ENCODE peak calls at places on chromosome 3, in ten cellular contexts. One of them, this sample, is unnamed.
A peak's percentile ranks its signal among the peaks of the same experiment; 100 is the strongest.

GRCh38 chr3:12444582-12445468 is 39.5 kb upstream of the TSEN2 start:
- DNase-seq in GM10248: no peak
- DNase-seq in stimulated activated CD8-positive, alpha-beta memory T cell treated with anti-CD3 and anti-CD28 coated beads, Interleukin-12 subunit alpha, Interleukin-12 subunit beta, amount 100 ng/mL, for 1 hour: no peak
- DNase-seq in lower lobe of right lung: no peak
- DNase-seq in right atrium auricular region: no peak
- DNase-seq in T-helper 1 cell: no peak
- DNase-seq in NCI-H1092: no peak
- DNase-seq in cardiac muscle cell: peak; percentile 67
- DNase-seq in foreskin fibroblast: peak; percentile 50
- DNase-seq in GM04504: no peak
- DNase-seq in this sample: no peak

GRCh38 chr3:126365351-126366274 is 8.4 kb upstream of the KLF15 start:
- DNase-seq in foreskin fibroblast: no peak
- DNase-seq in lower lobe of right lung: peak; percentile 25
- DNase-seq in NCI-H1092: no peak
- DNase-seq in GM04504: no peak
- DNase-seq in T-helper 1 cell: no peak
- DNase-seq in cardiac muscle cell: no peak
- DNase-seq in right atrium auricular region: no peak
- DNase-seq in GM10248: no peak
- DNase-seq in stimulated activated CD8-positive, alpha-beta memory T cell treated with anti-CD3 and anti-CD28 coated beads, Interleukin-12 subunit alpha, Interleukin-12 subunit beta, amount 100 ng/mL, for 1 hour: no peak
- DNase-seq in this sample: no peak

GRCh38 chr3:141399200-141399599 is 30.9 kb downstream of the ZBTB38 start:
- DNase-seq in foreskin fibroblast: no peak
- DNase-seq in lower lobe of right lung: no peak
- DNase-seq in GM04504: no peak
- DNase-seq in stimulated activated CD8-positive, alpha-beta memory T cell treated with anti-CD3 and anti-CD28 coated beads, Interleukin-12 subunit alpha, Interleukin-12 subunit beta, amount 100 ng/mL, for 1 hour: no peak
- DNase-seq in NCI-H1092: no peak
- DNase-seq in T-helper 1 cell: no peak
- DNase-seq in cardiac muscle cell: no peak
- DNase-seq in GM10248: no peak
- DNase-seq in right atrium auricular region: no peak
- DNase-seq in this sample: no peak

GRCh38 chr3:159026510-159026909 is 224.7 kb downstream of the MFSD1 start:
- DNase-seq in GM10248: no peak
- DNase-seq in right atrium auricular region: no peak
- DNase-seq in GM04504: no peak
- DNase-seq in T-helper 1 cell: no peak
- DNase-seq in stimulated activated CD8-positive, alpha-beta memory T cell treated with anti-CD3 and anti-CD28 coated beads, Interleukin-12 subunit alpha, Interleukin-12 subunit beta, amount 100 ng/mL, for 1 hour: no peak
- DNase-seq in cardiac muscle cell: no peak
- DNase-seq in foreskin fibroblast: no peak
- DNase-seq in NCI-H1092: no peak
- DNase-seq in lower lobe of right lung: no peak
- DNase-seq in this sample: no peak

GRCh38 chr3:88203537-88204143 is 53.9 kb downstream of the C3orf38 start:
- DNase-seq in GM10248: peak; percentile 51
- DNase-seq in T-helper 1 cell: peak; percentile 28
- DNase-seq in foreskin fibroblast: peak; percentile 89
- DNase-seq in cardiac muscle cell: peak; percentile 79
- DNase-seq in GM04504: peak; percentile 28
- DNase-seq in lower lobe of right lung: no peak
- DNase-seq in NCI-H1092: peak; percentile 38
- DNase-seq in right atrium auricular region: peak; percentile 77
- DNase-seq in stimulated activated CD8-positive, alpha-beta memory T cell treated with anti-CD3 and anti-CD28 coated beads, Interleukin-12 subunit alpha, Interleukin-12 subunit beta, amount 100 ng/mL, for 1 hour: peak; percentile 21
- DNase-seq in this sample: peak; percentile 1

GRCh38 chr3:40679289-40679688 is 154.5 kb downstream of the ZNF621 start:
- DNase-seq in right atrium auricular region: no peak
- DNase-seq in stimulated activated CD8-positive, alpha-beta memory T cell treated with anti-CD3 and anti-CD28 coated beads, Interleukin-12 subunit alpha, Interleukin-12 subunit beta, amount 100 ng/mL, for 1 hour: no peak
- DNase-seq in NCI-H1092: no peak
- DNase-seq in foreskin fibroblast: no peak
- DNase-seq in GM10248: no peak
- DNase-seq in GM04504: no peak
- DNase-seq in lower lobe of right lung: no peak
- DNase-seq in T-helper 1 cell: no peak
- DNase-seq in cardiac muscle cell: no peak
- DNase-seq in this sample: no peak

GRCh38 chr3:179750720-179751328 is 98.0 kb downstream of the USP13 start:
- DNase-seq in NCI-H1092: no peak
- DNase-seq in GM04504: peak; percentile 10
- DNase-seq in stimulated activated CD8-positive, alpha-beta memory T cell treated with anti-CD3 and anti-CD28 coated beads, Interleukin-12 subunit alpha, Interleukin-12 subunit beta, amount 100 ng/mL, for 1 hour: no peak
- DNase-seq in right atrium auricular region: no peak
- DNase-seq in cardiac muscle cell: peak; percentile 47
- DNase-seq in foreskin fibroblast: peak; percentile 50
- DNase-seq in lower lobe of right lung: no peak
- DNase-seq in T-helper 1 cell: peak; percentile 14
- DNase-seq in GM10248: no peak
- DNase-seq in this sample: peak; percentile 13

GRCh38 chr3:76293856-76294255 is 508.5 kb upstream of the ZNF717 start:
- DNase-seq in cardiac muscle cell: no peak
- DNase-seq in GM10248: no peak
- DNase-seq in NCI-H1092: no peak
- DNase-seq in right atrium auricular region: no peak
- DNase-seq in GM04504: no peak
- DNase-seq in T-helper 1 cell: no peak
- DNase-seq in lower lobe of right lung: peak; percentile 38
- DNase-seq in foreskin fibroblast: no peak
- DNase-seq in stimulated activated CD8-positive, alpha-beta memory T cell treated with anti-CD3 and anti-CD28 coated beads, Interleukin-12 subunit alpha, Interleukin-12 subunit beta, amount 100 ng/mL, for 1 hour: no peak
- DNase-seq in this sample: no peak

GRCh38 chr3:86785381-86785780 is 205.6 kb downstream of the VGLL3 start:
- DNase-seq in foreskin fibroblast: peak; percentile 66
- DNase-seq in GM10248: no peak
- DNase-seq in NCI-H1092: no peak
- DNase-seq in stimulated activated CD8-positive, alpha-beta memory T cell treated with anti-CD3 and anti-CD28 coated beads, Interleukin-12 subunit alpha, Interleukin-12 subunit beta, amount 100 ng/mL, for 1 hour: no peak
- DNase-seq in right atrium auricular region: no peak
- DNase-seq in cardiac muscle cell: peak; percentile 65
- DNase-seq in lower lobe of right lung: no peak
- DNase-seq in GM04504: no peak
- DNase-seq in T-helper 1 cell: no peak
- DNase-seq in this sample: no peak

GRCh38 chr3:96700322-96701315 is 113.8 kb upstream of the EPHA6 start:
- DNase-seq in foreskin fibroblast: no peak
- DNase-seq in cardiac muscle cell: no peak
- DNase-seq in T-helper 1 cell: no peak
- DNase-seq in stimulated activated CD8-positive, alpha-beta memory T cell treated with anti-CD3 and anti-CD28 coated beads, Interleukin-12 subunit alpha, Interleukin-12 subunit beta, amount 100 ng/mL, for 1 hour: no peak
- DNase-seq in GM10248: no peak
- DNase-seq in lower lobe of right lung: no peak
- DNase-seq in NCI-H1092: no peak
- DNase-seq in right atrium auricular region: no peak
- DNase-seq in GM04504: no peak
- DNase-seq in this sample: no peak

GRCh38 chr3:146250449-146251382 is at the start of gene PLSCR4:
- DNase-seq in GM04504: peak; percentile 47
- DNase-seq in lower lobe of right lung: peak; percentile 67
- DNase-seq in cardiac muscle cell: peak; percentile 97
- DNase-seq in stimulated activated CD8-positive, alpha-beta memory T cell treated with anti-CD3 and anti-CD28 coated beads, Interleukin-12 subunit alpha, Interleukin-12 subunit beta, amount 100 ng/mL, for 1 hour: no peak
- DNase-seq in NCI-H1092: no peak
- DNase-seq in GM10248: peak; percentile 32
- DNase-seq in T-helper 1 cell: peak; percentile 7
- DNase-seq in foreskin fibroblast: peak; percentile 89
- DNase-seq in right atrium auricular region: peak; percentile 79
- DNase-seq in this sample: peak; percentile 74

GRCh38 chr3:139473155-139473771 is 3.1 kb downstream of the RBP2 start:
- DNase-seq in right atrium auricular region: no peak
- DNase-seq in GM04504: no peak
- DNase-seq in lower lobe of right lung: no peak
- DNase-seq in NCI-H1092: no peak
- DNase-seq in foreskin fibroblast: no peak
- DNase-seq in cardiac muscle cell: no peak
- DNase-seq in stimulated activated CD8-positive, alpha-beta memory T cell treated with anti-CD3 and anti-CD28 coated beads, Interleukin-12 subunit alpha, Interleukin-12 subunit beta, amount 100 ng/mL, for 1 hour: no peak
- DNase-seq in T-helper 1 cell: no peak
- DNase-seq in GM10248: no peak
- DNase-seq in this sample: no peak

GRCh38 chr3:51718547-51719412 is 11.9 kb downstream of the GRM2 start:
- DNase-seq in foreskin fibroblast: peak; percentile 64
- DNase-seq in lower lobe of right lung: peak; percentile 78
- DNase-seq in NCI-H1092: peak; percentile 55
- DNase-seq in right atrium auricular region: no peak
- DNase-seq in cardiac muscle cell: peak; percentile 55
- DNase-seq in stimulated activated CD8-positive, alpha-beta memory T cell treated with anti-CD3 and anti-CD28 coated beads, Interleukin-12 subunit alpha, Interleukin-12 subunit beta, amount 100 ng/mL, for 1 hour: no peak
- DNase-seq in GM10248: peak; percentile 82
- DNase-seq in GM04504: peak; percentile 5
- DNase-seq in T-helper 1 cell: peak; percentile 81
- DNase-seq in this sample: peak; percentile 16

GRCh38 chr3:127006781-127007436 is 24.0 kb downstream of the PLXNA1 start:
- DNase-seq in lower lobe of right lung: no peak
- DNase-seq in T-helper 1 cell: no peak
- DNase-seq in foreskin fibroblast: no peak
- DNase-seq in cardiac muscle cell: no peak
- DNase-seq in right atrium auricular region: no peak
- DNase-seq in GM04504: no peak
- DNase-seq in stimulated activated CD8-positive, alpha-beta memory T cell treated with anti-CD3 and anti-CD28 coated beads, Interleukin-12 subunit alpha, Interleukin-12 subunit beta, amount 100 ng/mL, for 1 hour: no peak
- DNase-seq in GM10248: no peak
- DNase-seq in NCI-H1092: no peak
- DNase-seq in this sample: no peak

GRCh38 chr3:173395073-173395411 is 2.5 kb upstream of the NLGN1 start:
- DNase-seq in foreskin fibroblast: no peak
- DNase-seq in GM04504: no peak
- DNase-seq in T-helper 1 cell: no peak
- DNase-seq in stimulated activated CD8-positive, alpha-beta memory T cell treated with anti-CD3 and anti-CD28 coated beads, Interleukin-12 subunit alpha, Interleukin-12 subunit beta, amount 100 ng/mL, for 1 hour: no peak
- DNase-seq in right atrium auricular region: no peak
- DNase-seq in cardiac muscle cell: no peak
- DNase-seq in lower lobe of right lung: no peak
- DNase-seq in GM10248: no peak
- DNase-seq in NCI-H1092: no peak
- DNase-seq in this sample: peak; percentile 92